ENCODE peak calls at places on chromosomes 11 and 22, in seven cellular contexts. One of them, this sample, is unnamed.

GRCh38 chr11:30395751-30396150 is 72.8 kb downstream of the ARL14EP start:
- DNase-seq in C1 segment of cervical spinal cord: no peak
- DNase-seq in A549: no peak
- DNase-seq in GM12892: no peak
- DNase-seq in activated CD4-positive, alpha-beta T cell treated with anti-CD3 and anti-CD28 coated beads, Interleukin-2, amount 50 U/mL, for 1 hour: no peak
- DNase-seq in germinal center: no peak
- DNase-seq in naive thymus-derived CD8-positive, alpha-beta T cell: no peak
- DNase-seq in this sample: no peak

GRCh38 chr11:8870461-8871282 is 40.3 kb upstream of the AKIP1 start:
- DNase-seq in C1 segment of cervical spinal cord: peak; percentile 16
- DNase-seq in A549: peak; percentile 58
- DNase-seq in GM12892: peak; percentile 32
- DNase-seq in activated CD4-positive, alpha-beta T cell treated with anti-CD3 and anti-CD28 coated beads, Interleukin-2, amount 50 U/mL, for 1 hour: no peak
- DNase-seq in germinal center: peak; percentile 25
- DNase-seq in naive thymus-derived CD8-positive, alpha-beta T cell: no peak
- DNase-seq in this sample: no peak

GRCh38 chr11:133078591-133079179 is 453.6 kb downstream of the OPCML start:
- DNase-seq in C1 segment of cervical spinal cord: peak; percentile 40
- DNase-seq in A549: peak; percentile 10
- DNase-seq in GM12892: no peak
- DNase-seq in activated CD4-positive, alpha-beta T cell treated with anti-CD3 and anti-CD28 coated beads, Interleukin-2, amount 50 U/mL, for 1 hour: no peak
- DNase-seq in germinal center: peak; percentile 40
- DNase-seq in naive thymus-derived CD8-positive, alpha-beta T cell: no peak
- DNase-seq in this sample: no peak

GRCh38 chr11:105202844-105203548 is 63.4 kb upstream of the CARD18 start:
- DNase-seq in C1 segment of cervical spinal cord: no peak
- DNase-seq in A549: no peak
- DNase-seq in GM12892: no peak
- DNase-seq in activated CD4-positive, alpha-beta T cell treated with anti-CD3 and anti-CD28 coated beads, Interleukin-2, amount 50 U/mL, for 1 hour: no peak
- DNase-seq in germinal center: no peak
- DNase-seq in naive thymus-derived CD8-positive, alpha-beta T cell: no peak
- DNase-seq in this sample: no peak

GRCh38 chr11:126484266-126484665 is 128.8 kb downstream of the ST3GAL4 start:
- DNase-seq in C1 segment of cervical spinal cord: no peak
- DNase-seq in A549: no peak
- DNase-seq in GM12892: no peak
- DNase-seq in activated CD4-positive, alpha-beta T cell treated with anti-CD3 and anti-CD28 coated beads, Interleukin-2, amount 50 U/mL, for 1 hour: no peak
- DNase-seq in germinal center: no peak
- DNase-seq in naive thymus-derived CD8-positive, alpha-beta T cell: no peak
- DNase-seq in this sample: no peak

GRCh38 chr22:50702821-50703725 is 30.4 kb downstream of the SHANK3 start:
- DNase-seq in C1 segment of cervical spinal cord: no peak
- DNase-seq in A549: no peak
- DNase-seq in GM12892: no peak
- DNase-seq in activated CD4-positive, alpha-beta T cell treated with anti-CD3 and anti-CD28 coated beads, Interleukin-2, amount 50 U/mL, for 1 hour: no peak
- DNase-seq in germinal center: no peak
- DNase-seq in naive thymus-derived CD8-positive, alpha-beta T cell: no peak
- DNase-seq in this sample: no peak

GRCh38 chr11:94424662-94425061 is 23.4 kb upstream of the GPR83 start:
- DNase-seq in C1 segment of cervical spinal cord: no peak
- DNase-seq in A549: no peak
- DNase-seq in GM12892: no peak
- DNase-seq in activated CD4-positive, alpha-beta T cell treated with anti-CD3 and anti-CD28 coated beads, Interleukin-2, amount 50 U/mL, for 1 hour: no peak
- DNase-seq in germinal center: no peak
- DNase-seq in naive thymus-derived CD8-positive, alpha-beta T cell: no peak
- DNase-seq in this sample: no peak

GRCh38 chr11:93648168-93648567 is 13.3 kb upstream of the CEP295 start:
- DNase-seq in C1 segment of cervical spinal cord: no peak
- DNase-seq in A549: no peak
- DNase-seq in GM12892: no peak
- DNase-seq in activated CD4-positive, alpha-beta T cell treated with anti-CD3 and anti-CD28 coated beads, Interleukin-2, amount 50 U/mL, for 1 hour: no peak
- DNase-seq in germinal center: no peak
- DNase-seq in naive thymus-derived CD8-positive, alpha-beta T cell: no peak
- DNase-seq in this sample: no peak